ENCODE peak calls at places on chromosome 22, in five cellular contexts. I is gastrocnemius medialis, M is H9, J is lung, W is fibroblast of lung. N is an unnamed sample.

GRCh38 chr22:24973867-24974266 is 21.4 kb downstream of the KIAA1671 start:
- DNase-seq in M (no peak), I (no peak), W (no peak), J (no peak), N (peak; percentile 85)

GRCh38 chr22:30855677-30856518 is 112.7 kb downstream of the MORC2 start:
- DNase-seq in W (peak; percentile 20), J (no peak), I (no peak), M (no peak), N (no peak)

GRCh38 chr22:47199261-47199948 is 437.0 kb downstream of the TBC1D22A start:
- DNase-seq in I (no peak), M (peak; percentile 24), W (no peak), J (peak; percentile 20), N (no peak)

GRCh38 chr22:30127749-30128166 is 47.5 kb downstream of the HORMAD2 start:
- DNase-seq in J (no peak), I (no peak), M (no peak), W (peak; percentile 89), N (no peak)

GRCh38 chr22:29780781-29781676 is 13.9 kb downstream of the UQCR10 start:
- DNase-seq in W (peak; percentile 96), J (no peak), I (no peak), M (no peak), N (no peak)

GRCh38 chr22:42868751-42869251 is 11.7 kb upstream of the ARFGAP3 start:
- DNase-seq in M (no peak), W (peak; percentile 75), J (peak; percentile 66), I (peak; percentile 89), N (peak; percentile 45)

GRCh38 chr22:41578114-41578513 is 11.5 kb downstream of the PMM1 start:
- DNase-seq in I (no peak), J (no peak), W (no peak), M (no peak), N (no peak)

GRCh38 chr22:38925571-38926041 is 31.8 kb upstream of the APOBEC3A start:
- DNase-seq in I (no peak), M (no peak), W (peak; percentile 52), J (peak; percentile 18), N (no peak)

GRCh38 chr22:30744224-30744623 is 49.5 kb downstream of the OSBP2 start:
- DNase-seq in I (no peak), M (no peak), J (no peak), W (no peak), N (no peak)

GRCh38 chr22:42959472-42960145 is 55.3 kb downstream of the PACSIN2 start:
- DNase-seq in M (no peak), W (peak; percentile 90), J (peak; percentile 74), I (peak; percentile 50), N (peak; percentile 62)

GRCh38 chr22:41305646-41306045 is 4.3 kb downstream of the ZC3H7B start:
- DNase-seq in W (peak; percentile 73), J (no peak), M (no peak), I (no peak), N (no peak)

GRCh38 chr22:20750461-20751184 is 23.3 kb upstream of the SERPIND1 start:
- DNase-seq in J (peak; percentile 72), W (peak; percentile 86), I (peak; percentile 78), M (no peak), N (peak; percentile 38)

GRCh38 chr22:22124374-22124773 is 120.2 kb upstream of the VPREB1 start:
- DNase-seq in I (no peak), W (no peak), M (no peak), J (no peak), N (no peak)

GRCh38 chr22:30324008-30324730 is 2.6 kb downstream of the TBC1D10A start:
- DNase-seq in M (no peak), I (no peak), J (no peak), W (peak; percentile 81), N (no peak)

DNA sequence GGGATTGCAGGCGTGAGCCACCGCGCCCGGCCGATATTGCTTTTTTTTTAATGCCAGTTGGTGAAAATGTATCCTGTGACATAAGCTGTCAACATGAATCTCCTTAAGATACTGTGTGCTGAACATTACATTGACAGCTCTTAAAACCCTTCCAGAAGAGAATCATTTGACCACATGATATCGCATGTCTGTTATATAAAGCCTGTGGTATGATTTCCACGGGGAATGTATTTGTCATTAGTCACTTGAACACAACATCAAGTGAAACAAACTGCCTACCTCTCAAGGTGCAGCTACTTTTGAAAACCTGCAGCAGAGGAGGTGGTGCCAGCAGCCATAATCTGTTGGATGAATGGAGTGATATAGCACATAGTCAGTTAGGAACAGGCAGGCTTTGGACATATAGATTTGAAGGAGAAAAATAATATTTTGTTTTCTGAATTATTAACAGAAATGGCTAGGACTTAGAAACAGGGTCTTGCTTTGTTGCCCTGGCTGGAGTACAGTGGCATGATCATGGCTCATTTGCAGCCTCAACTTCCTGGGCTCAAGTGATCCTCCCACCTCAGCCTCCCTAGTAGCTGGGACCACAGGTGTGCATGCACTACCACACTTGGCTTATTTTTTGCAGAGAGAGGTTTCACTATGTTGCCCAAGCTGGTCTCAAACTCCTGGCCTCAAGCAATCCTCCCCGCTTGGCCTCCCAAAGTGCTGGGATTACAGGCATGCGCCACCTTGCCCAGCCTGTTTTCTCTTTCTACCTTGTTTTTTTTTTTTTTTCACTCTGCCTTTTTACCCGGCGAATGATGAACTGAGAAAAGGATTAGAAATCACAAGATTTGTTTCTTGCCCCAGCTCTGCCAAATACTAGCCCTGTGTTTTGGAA is 67.3 kb downstream of the BCL2L13 start:
- DNase-seq in M (no peak), J (no peak), I (no peak), W (peak; percentile 33), N (no peak)
- H3K27ac ChIP-seq in M (peak overlapping the region; percentile 72), J (peak overlapping the region; percentile 24), I (peak overlapping the region; percentile 44), W (peak overlapping the region; percentile 57), N (peak overlapping the region; percentile 80)

GRCh38 chr22:17783773-17784480 is 9.7 kb upstream of the BID start:
- DNase-seq in I (no peak), M (no peak), W (no peak), J (no peak), N (no peak)

GRCh38 chr22:17784776-17785175 is 10.5 kb upstream of the BID start:
- DNase-seq in J (no peak), I (no peak), M (no peak), W (no peak), N (no peak)

GRCh38 chr22:17787159-17788022 is 13.1 kb upstream of the BID start:
- DNase-seq in W (peak; percentile 11), J (no peak), M (no peak), I (peak; percentile 51), N (no peak)

GRCh38 chr22:17786435-17787158 is 12.3 kb upstream of the BID start:
- DNase-seq in M (peak; percentile 77), J (no peak), I (peak; percentile 88), W (peak; percentile 25), N (peak; percentile 80)

DNA sequence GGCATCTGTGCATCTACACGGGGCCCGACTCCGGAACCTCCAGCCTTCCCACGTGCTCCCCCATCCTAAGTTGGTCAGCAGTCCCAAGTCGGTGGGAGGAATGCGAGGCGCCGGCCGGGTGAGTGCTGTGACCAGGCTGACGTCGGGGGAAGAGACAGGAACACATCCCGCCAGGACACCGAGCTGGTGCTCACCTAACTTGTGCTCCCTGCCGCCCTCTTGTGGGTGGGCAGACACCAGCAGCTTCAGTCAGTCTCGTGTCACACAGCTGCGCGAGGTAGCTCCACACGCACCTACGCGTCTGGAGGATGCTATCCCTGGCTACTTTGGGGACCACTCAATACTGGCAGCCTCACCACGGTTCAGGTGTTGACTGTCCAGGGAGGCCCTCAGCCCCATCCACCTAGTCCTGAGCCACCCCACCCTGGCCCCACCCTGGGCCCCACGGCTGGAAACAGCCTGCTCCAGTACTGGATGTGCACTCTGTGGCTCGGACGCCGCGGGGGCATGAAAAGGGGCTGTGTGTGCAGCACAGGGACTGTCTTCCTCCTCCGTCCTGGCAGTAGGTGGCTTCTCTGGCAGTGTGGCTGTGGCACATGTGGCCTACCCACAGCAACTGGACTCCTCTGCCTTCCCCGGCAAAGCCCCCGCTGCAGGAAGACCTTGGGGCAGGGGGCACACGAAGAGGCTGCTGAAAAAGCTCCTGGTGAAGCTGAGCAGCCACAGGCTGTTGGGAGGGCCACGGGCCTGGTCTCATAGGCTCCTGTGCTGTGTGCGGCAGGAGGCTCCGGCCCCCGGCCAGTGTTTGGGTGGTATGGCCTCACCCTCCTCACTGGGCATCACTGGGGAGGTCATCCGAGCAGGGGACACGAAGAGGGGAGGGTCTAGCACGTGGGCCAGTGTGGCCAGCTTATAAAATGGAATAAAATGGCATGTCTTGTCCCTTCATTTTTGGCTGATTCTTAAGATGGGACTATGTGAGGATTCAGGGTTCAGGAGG is 11.2 kb upstream of the BID start:
- DNase-seq in J (peak; percentile 50), M (peak; percentile 88), W (no peak), I (peak; percentile 63), N (peak; percentile 84)
- TF ChIP-seq CTCF in J (no peak), M (peak; percentile 88), W (peak; percentile 33), I (peak; percentile 50), N (peak; percentile 56)

DNA sequence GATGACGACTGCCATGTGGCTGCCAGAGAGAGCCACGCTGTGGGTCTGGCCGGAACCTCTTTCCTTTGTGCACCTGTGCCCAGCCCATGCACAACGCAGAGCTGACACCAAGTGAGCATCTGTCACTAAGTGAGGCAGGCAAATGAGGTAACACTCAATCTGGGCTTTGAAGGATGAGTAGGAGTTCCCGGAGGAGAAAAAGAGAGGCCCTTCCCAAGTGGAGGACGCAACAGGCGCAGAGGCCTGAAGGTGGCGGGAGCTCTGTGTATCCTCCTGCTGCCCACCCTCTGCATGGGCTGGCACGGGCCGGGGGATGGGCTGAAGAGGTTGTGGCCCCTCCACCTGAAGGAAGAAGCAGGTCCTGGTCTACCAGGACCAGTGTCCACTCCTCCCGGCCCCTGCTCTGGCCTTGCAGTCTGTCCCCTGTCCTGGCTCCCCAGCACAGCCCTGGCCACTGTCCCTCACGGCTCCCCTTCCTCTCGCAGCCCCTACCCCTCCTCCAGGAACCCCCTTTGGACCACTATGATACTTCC is 23.4 kb upstream of the PPARA start:
- DNase-seq in I (no peak), M (no peak), W (no peak), J (no peak), N (no peak)
- H3K27ac ChIP-seq in I (no peak overlapping the region), M (no peak overlapping the region), W (no peak overlapping the region), J (no peak overlapping the region), N (peak overlapping the region; percentile 68)

GRCh38 chr22:50544078-50544745 is 1.5 kb upstream of the KLHDC7B start:
- DNase-seq in I (no peak), W (peak; percentile 55), M (peak; percentile 89), J (peak; percentile 82), N (peak; percentile 91)

GRCh38 chr22:50547231-50547851 is 1.6 kb downstream of the KLHDC7B start:
- DNase-seq in J (no peak), I (no peak), M (no peak), W (no peak), N (no peak)

GRCh38 chr22:50544746-50545253 is 899 bp upstream of the KLHDC7B start:
- DNase-seq in J (peak; percentile 74), W (no peak), I (no peak), M (no peak), N (peak; percentile 45)

GRCh38 chr22:50546326-50547230 is 879 bp downstream of the KLHDC7B start:
- DNase-seq in I (no peak), W (no peak), J (no peak), M (no peak), N (no peak)

DNA sequence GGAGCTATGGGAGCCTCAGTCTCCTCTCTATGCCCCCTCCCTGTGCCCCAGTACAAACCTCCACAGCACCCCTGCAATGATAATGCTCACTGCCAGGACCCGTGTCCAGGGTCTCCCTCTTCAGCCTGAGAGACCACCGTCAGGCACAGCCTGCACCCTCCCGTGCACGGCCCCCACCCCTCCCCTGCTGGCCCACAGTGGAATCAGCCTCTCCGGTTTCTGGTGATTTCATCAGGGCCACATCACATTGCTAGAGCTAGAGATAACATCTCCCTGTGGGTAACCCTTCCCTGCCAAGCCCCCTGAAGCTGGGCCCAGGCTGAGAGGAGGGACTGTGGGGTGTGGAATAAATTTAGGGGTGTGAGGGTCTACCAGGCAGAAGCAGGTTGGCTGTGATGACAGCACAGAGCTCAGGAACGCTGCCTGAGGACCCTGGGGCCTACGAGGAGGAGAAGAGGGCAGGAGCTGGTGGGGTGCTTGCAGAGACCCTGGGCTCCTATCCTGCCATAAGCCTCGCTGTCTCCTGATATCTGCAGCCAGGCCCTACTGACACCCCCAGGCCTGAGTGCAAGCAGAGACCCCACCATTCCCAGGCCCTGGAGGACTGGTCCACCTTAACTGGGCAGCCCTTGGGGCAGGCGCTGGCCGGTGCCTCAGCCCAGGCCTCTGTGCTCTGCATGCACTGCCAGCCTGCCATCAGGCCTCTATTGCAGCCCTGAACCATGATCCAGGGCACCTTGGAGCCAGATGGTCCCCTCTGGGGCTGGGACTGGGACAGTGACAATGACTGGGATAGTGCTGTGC is at the start of gene KLHDC7B:
- DNase-seq in W (no peak), I (no peak), J (no peak), M (no peak), N (no peak)
- TF ChIP-seq CTCF in W (peak; percentile 16), I (no peak), J (no peak), M (no peak), N (no peak)